ENCODE peak calls at places on chromosomes 16 and 17, in nine cellular contexts. I, H, L, W, U, F, B, M and E are unnamed samples.

GRCh38 chr17:57875109-57876022 is 25.5 kb upstream of the MRPS23 start:
- DNase-seq in I (peak; percentile 87), H (peak; percentile 98), L (peak; percentile 94), W (no peak), U (peak; percentile 72), F (peak; percentile 90), B (no peak), M (peak; percentile 86), E (peak; percentile 91)

GRCh38 chr16:15925631-15926030 is 23.8 kb upstream of the ABCC1 start:
- DNase-seq in I (no peak), H (no peak), L (no peak), W (no peak), U (no peak), F (no peak), B (no peak), M (no peak), E (no peak)

GRCh38 chr17:35141681-35142466 is at the start of gene NLE1:
- DNase-seq in I (peak; percentile 84), H (peak; percentile 86), L (peak; percentile 52), W (peak; percentile 97), U (peak; percentile 66), F (peak; percentile 71), B (peak; percentile 75), M (peak; percentile 82), E (peak; percentile 79)

GRCh38 chr17:2821868-2822267 is 25.6 kb downstream of the RAP1GAP2 start:
- DNase-seq in I (no peak), H (no peak), L (no peak), W (no peak), U (no peak), F (no peak), B (no peak), M (no peak), E (no peak)

GRCh38 chr17:30554839-30555751 is 77.9 kb downstream of the GOSR1 start:
- DNase-seq in I (no peak), H (no peak), L (no peak), W (peak; percentile 68), U (peak; percentile 17), F (peak; percentile 10), B (peak; percentile 32), M (no peak), E (peak; percentile 30)

GRCh38 chr17:50098583-50098982 is 3.4 kb downstream of the PDK2 start:
- DNase-seq in I (no peak), H (no peak), L (no peak), W (no peak), U (no peak), F (no peak), B (no peak), M (no peak), E (no peak)

GRCh38 chr17:80152057-80152831 is 5.3 kb upstream of the EIF4A3 start:
- DNase-seq in I (no peak), H (no peak), L (no peak), W (no peak), U (no peak), F (no peak), B (no peak), M (peak; percentile 35), E (no peak)

GRCh38 chr16:4513086-4513860 is 25.3 kb downstream of the CDIP1 start:
- DNase-seq in I (no peak), H (no peak), L (no peak), W (peak; percentile 77), U (no peak), F (no peak), B (no peak), M (no peak), E (no peak)

GRCh38 chr16:57256601-57257395 is 11.7 kb downstream of the ARL2BP start:
- DNase-seq in I (no peak), H (no peak), L (no peak), W (peak; percentile 72), U (no peak), F (no peak), B (no peak), M (no peak), E (no peak)

GRCh38 chr16:56401482-56401881 is 23.9 kb downstream of the AMFR start:
- DNase-seq in I (no peak), H (peak; percentile 48), L (no peak), W (no peak), U (no peak), F (peak; percentile 12), B (no peak), M (no peak), E (no peak)

GRCh38 chr16:803751-804075 is 3.2 kb upstream of the GNG13 start:
- DNase-seq in I (no peak), H (no peak), L (no peak), W (no peak), U (no peak), F (no peak), B (no peak), M (no peak), E (no peak)

GRCh38 chr17:49515196-49515770 is 20.2 kb downstream of the NGFR start:
- DNase-seq in I (peak; percentile 95), H (peak; percentile 49), L (peak; percentile 96), W (peak; percentile 81), U (no peak), F (peak; percentile 36), B (peak; percentile 38), M (peak; percentile 94), E (peak; percentile 78)

GRCh38 chr16:16075463-16076399 is 126.3 kb downstream of the ABCC1 start:
- DNase-seq in I (peak; percentile 67), H (no peak), L (no peak), W (peak; percentile 84), U (no peak), F (no peak), B (no peak), M (no peak), E (peak; percentile 54)

GRCh38 chr16:83040174-83040573 is 413.4 kb downstream of the CDH13 start:
- DNase-seq in I (no peak), H (no peak), L (no peak), W (no peak), U (no peak), F (no peak), B (no peak), M (no peak), E (no peak)

GRCh38 chr17:8173871-8174322 is 2.3 kb downstream of the TMEM107 start:
- DNase-seq in I (no peak), H (no peak), L (no peak), W (no peak), U (no peak), F (no peak), B (no peak), M (no peak), E (no peak)

GRCh38 chr17:8175795-8176196 is 384 bp downstream of the TMEM107 start:
- DNase-seq in I (no peak), H (no peak), L (no peak), W (peak; percentile 81), U (no peak), F (no peak), B (no peak), M (no peak), E (no peak)

GRCh38 chr17:8173056-8173870 is 2.9 kb downstream of the TMEM107 start:
- DNase-seq in I (peak; percentile 74), H (peak; percentile 89), L (peak; percentile 86), W (peak; percentile 84), U (no peak), F (peak; percentile 99), B (peak; percentile 88), M (peak; percentile 71), E (peak; percentile 91)

GRCh38 chr17:8176998-8177731 is 985 bp upstream of the TMEM107 start:
- DNase-seq in I (no peak), H (no peak), L (no peak), W (no peak), U (no peak), F (no peak), B (no peak), M (no peak), E (peak; percentile 57)

DNA sequence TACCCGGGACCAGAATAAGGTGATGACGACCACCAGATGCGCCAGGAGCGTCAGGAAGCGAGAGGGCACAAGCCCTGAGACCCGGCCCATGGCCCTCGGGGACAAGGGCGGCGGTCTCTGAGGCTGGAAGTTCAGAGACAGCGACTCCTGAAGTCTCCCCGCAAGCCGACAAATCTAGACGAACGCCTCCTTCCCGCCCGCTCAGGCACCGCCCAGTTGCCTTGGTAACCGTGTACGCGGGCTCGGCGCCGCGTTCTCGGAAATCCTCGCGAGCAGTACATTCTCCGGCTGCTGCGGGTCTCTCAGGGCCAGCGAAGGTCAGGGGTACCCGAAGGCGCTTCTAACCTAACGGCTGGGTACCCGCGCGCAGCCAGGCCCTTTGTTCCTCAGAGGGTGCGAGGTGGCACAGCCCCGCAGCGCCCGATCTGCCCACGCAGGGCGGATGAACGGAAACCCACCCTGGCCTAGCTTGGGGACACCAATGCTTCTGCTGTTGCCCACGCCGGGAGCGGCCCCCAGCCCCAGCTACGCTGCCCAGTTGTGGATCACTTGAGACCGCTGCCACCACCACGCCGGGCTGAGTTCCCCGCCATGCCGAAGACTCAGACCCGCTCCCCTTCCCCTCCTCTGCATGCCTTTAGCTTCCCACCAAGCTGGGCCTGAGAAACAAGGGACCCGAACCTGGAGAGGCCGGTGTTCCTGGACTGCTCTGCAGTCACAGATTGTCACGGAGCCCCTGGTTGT is at the start of gene TMEM107:
- DNase-seq in I (peak; percentile 91), H (peak; percentile 92), L (peak; percentile 72), W (peak; percentile 97), U (no peak), F (peak; percentile 74), B (peak; percentile 88), M (peak; percentile 85), E (peak; percentile 89)
- TF ChIP-seq POLR2A in I (no peak), H (peak; percentile 55), L (no peak), W (no peak), U (no peak), F (peak; percentile 48), B (peak; percentile 41), M (peak; percentile 64), E (no peak)

DNA sequence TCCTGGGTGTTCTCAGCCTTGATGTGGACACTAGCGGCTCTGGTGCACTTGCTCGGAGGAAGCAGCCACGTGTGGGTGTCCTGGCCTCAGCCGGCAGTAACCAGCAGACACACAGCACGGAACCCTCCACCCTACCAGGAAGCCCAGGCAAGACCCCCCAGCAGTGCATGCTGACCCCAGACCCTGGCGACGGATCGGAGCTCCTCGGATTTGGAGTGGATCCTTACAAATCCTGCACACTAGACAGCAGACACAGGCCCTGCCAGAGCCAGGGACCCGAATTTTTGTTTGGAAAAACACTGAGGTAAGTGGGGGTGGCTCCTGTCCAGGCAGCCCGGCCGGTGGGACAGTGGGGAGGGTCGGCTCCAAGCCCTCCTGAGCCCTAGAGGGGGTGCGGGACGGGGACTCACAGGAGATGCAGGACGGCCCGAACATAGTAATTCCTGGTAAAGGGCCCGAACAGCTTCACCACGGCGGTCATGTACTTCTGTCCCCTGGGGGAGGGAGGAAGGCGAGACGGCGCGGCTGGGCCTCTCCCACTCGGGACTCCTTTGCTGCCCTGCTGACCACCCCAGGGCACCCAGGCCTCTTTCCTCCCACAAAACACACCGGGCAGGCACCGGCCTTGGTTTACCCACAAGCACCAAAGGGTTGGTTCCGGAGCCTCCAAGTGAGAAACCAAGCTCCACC is 4.4 kb downstream of the CYBA start:
- DNase-seq in I (no peak), H (no peak), L (no peak), W (peak; percentile 72), U (no peak), F (no peak), B (no peak), M (no peak), E (no peak)
- H3K27ac ChIP-seq in I (no peak overlapping the region), H (no peak overlapping the region), L (no peak overlapping the region), W (peak overlapping the region; percentile 97), U (no peak overlapping the region), F (peak overlapping the region; percentile 7), B (no peak overlapping the region), M (no peak overlapping the region), E (no peak overlapping the region)

GRCh38 chr17:41800601-41801373 is 11.0 kb downstream of the P3H4 start:
- DNase-seq in I (no peak), H (peak; percentile 35), L (peak; percentile 91), W (no peak), U (peak; percentile 92), F (peak; percentile 92), B (peak; percentile 39), M (no peak), E (no peak)
- TF ChIP-seq POLR2A in I (no peak), H (no peak), L (no peak), W (no peak), U (no peak), F (no peak), B (peak; percentile 37), M (no peak), E (no peak)

GRCh38 chr16:75106351-75107274 is 10.0 kb downstream of the LDHD start:
- DNase-seq in I (no peak), H (no peak), L (no peak), W (peak; percentile 70), U (no peak), F (no peak), B (no peak), M (no peak), E (no peak)
- H3K27ac ChIP-seq in I (peak overlapping the region; percentile 79), H (no peak overlapping the region), L (peak overlapping the region; percentile 84), W (peak overlapping the region; percentile 75), U (peak overlapping the region; percentile 4), F (no peak overlapping the region), B (peak overlapping the region; percentile 8), M (peak overlapping the region; percentile 76), E (peak overlapping the region; percentile 72)